ENCODE peak calls at places on chromosomes 11 and 22, in four cellular contexts. One of them, this sample, is unnamed. For H3K4me1 and H3K27me3, the result is how much of the 10 kb centered on the place peaks cover.

GRCh38 chr11:56876621-56877312 is 111.9 kb upstream of the OR5AK2 start:
- DNase-seq in tibial artery: no peak
- DNase-seq in sigmoid colon: no peak
- DNase-seq in upper lobe of right lung: no peak
- DNase-seq in this sample: peak

GRCh38 chr11:70398834-70399680 is 728 bp downstream of the CTTN start:
- DNase-seq in tibial artery: peak
- DNase-seq in sigmoid colon: peak
- DNase-seq in upper lobe of right lung: no peak
- DNase-seq in this sample: no peak

GRCh38 chr22:42347281-42347824 is 76.9 kb upstream of the TCF20 start:
- DNase-seq in tibial artery: no peak
- DNase-seq in sigmoid colon: no peak
- DNase-seq in upper lobe of right lung: no peak
- DNase-seq in this sample: peak

GRCh38 chr11:19352736-19353110 is 112.0 kb upstream of the E2F8 start:
- DNase-seq in tibial artery: no peak
- DNase-seq in sigmoid colon: no peak
- DNase-seq in upper lobe of right lung: no peak
- DNase-seq in this sample: no peak

GRCh38 chr22:29096736-29097669 is 24.2 kb downstream of the KREMEN1 start:
- DNase-seq in tibial artery: no peak
- DNase-seq in sigmoid colon: no peak
- DNase-seq in upper lobe of right lung: no peak
- DNase-seq in this sample: no peak

GRCh38 chr22:41940853-41941765 is 5.8 kb downstream of the CENPM start:
- DNase-seq in tibial artery: peak
- DNase-seq in sigmoid colon: peak
- DNase-seq in upper lobe of right lung: peak
- DNase-seq in this sample: peak

GRCh38 chr11:122637538-122637937 is 18.0 kb upstream of the UBASH3B start:
- DNase-seq in tibial artery: no peak
- DNase-seq in sigmoid colon: no peak
- DNase-seq in upper lobe of right lung: no peak
- DNase-seq in this sample: no peak

GRCh38 chr11:58334708-58335107 is 24.2 kb downstream of the OR5B17 start:
- DNase-seq in tibial artery: no peak
- DNase-seq in sigmoid colon: no peak
- DNase-seq in upper lobe of right lung: no peak
- DNase-seq in this sample: peak

GRCh38 chr22:49958961-49959781 is 1.4 kb upstream of the PIM3 start:
- DNase-seq in tibial artery: peak
- DNase-seq in sigmoid colon: peak
- DNase-seq in upper lobe of right lung: peak
- DNase-seq in this sample: no peak

GRCh38 chr11:106030609-106031008 is 8.6 kb upstream of the MSANTD4 start:
- DNase-seq in tibial artery: no peak
- DNase-seq in sigmoid colon: no peak
- DNase-seq in upper lobe of right lung: no peak
- DNase-seq in this sample: no peak

GRCh38 chr11:13336246-13336873 is 58.8 kb downstream of the BMAL1 start:
- DNase-seq in tibial artery: no peak
- DNase-seq in sigmoid colon: no peak
- DNase-seq in upper lobe of right lung: no peak
- DNase-seq in this sample: no peak

GRCh38 chr11:10540546-10540914 is 457 bp downstream of the RNF141 start:
- DNase-seq in tibial artery: no peak
- DNase-seq in sigmoid colon: peak
- DNase-seq in upper lobe of right lung: no peak
- DNase-seq in this sample: peak

GRCh38 chr11:28343304-28344233 is 235.4 kb downstream of the METTL15 start:
- DNase-seq in tibial artery: no peak
- DNase-seq in sigmoid colon: no peak
- DNase-seq in upper lobe of right lung: no peak
- DNase-seq in this sample: peak

GRCh38 chr22:39463931-39464390 is 7.1 kb downstream of the MGAT3 start:
- DNase-seq in tibial artery: no peak
- DNase-seq in sigmoid colon: no peak
- DNase-seq in upper lobe of right lung: peak
- DNase-seq in this sample: peak

GRCh38 chr11:68049509-68050370 is 10.9 kb downstream of the TCIRG1 start:
- DNase-seq in tibial artery: no peak
- DNase-seq in sigmoid colon: no peak
- DNase-seq in upper lobe of right lung: no peak
- DNase-seq in this sample: no peak

GRCh38 chr11:27242591-27242990 is 120.4 kb downstream of the CCDC34 start:
- DNase-seq in tibial artery: no peak
- DNase-seq in sigmoid colon: no peak
- DNase-seq in upper lobe of right lung: no peak
- DNase-seq in this sample: no peak

GRCh38 chr22:37804886-37805857 is 2.6 kb upstream of the GCAT start:
- DNase-seq in tibial artery: peak
- DNase-seq in sigmoid colon: peak
- DNase-seq in upper lobe of right lung: peak
- DNase-seq in this sample: peak

GRCh38 chr11:121341609-121342008 is 49.0 kb downstream of the SC5D start:
- DNase-seq in tibial artery: no peak
- DNase-seq in sigmoid colon: no peak
- DNase-seq in upper lobe of right lung: no peak
- DNase-seq in this sample: no peak

GRCh38 chr22:44622147-44622427 is 79.9 kb upstream of the PRR5 start:
- DNase-seq in tibial artery: no peak
- DNase-seq in sigmoid colon: no peak
- DNase-seq in upper lobe of right lung: no peak
- DNase-seq in this sample: no peak

GRCh38 chr11:5550440-5551095 is 2.2 kb upstream of the OR52H1 start:
- DNase-seq in tibial artery: no peak
- DNase-seq in sigmoid colon: no peak
- DNase-seq in upper lobe of right lung: no peak
- DNase-seq in this sample: no peak

GRCh38 chr11:90204407-90204806 is 18.4 kb downstream of the CHORDC1 start:
- DNase-seq in tibial artery: no peak
- DNase-seq in sigmoid colon: no peak
- DNase-seq in upper lobe of right lung: no peak
- DNase-seq in this sample: no peak

GRCh38 chr11:78261367-78261766 is 72.6 kb downstream of the USP35 start:
- DNase-seq in tibial artery: no peak
- DNase-seq in sigmoid colon: no peak
- DNase-seq in upper lobe of right lung: no peak
- DNase-seq in this sample: peak

GRCh38 chr22:41681616-41682015 is 7.1 kb downstream of the SNU13 start:
- DNase-seq in tibial artery: no peak
- DNase-seq in sigmoid colon: peak
- DNase-seq in upper lobe of right lung: peak
- DNase-seq in this sample: no peak

GRCh38 chr22:38720350-38720749 is 14.6 kb downstream of the GTPBP1 start:
- DNase-seq in tibial artery: no peak
- DNase-seq in sigmoid colon: no peak
- DNase-seq in upper lobe of right lung: no peak
- DNase-seq in this sample: no peak

GRCh38 chr11:28619870-28620540 is 511.8 kb downstream of the METTL15 start:
- DNase-seq in tibial artery: no peak
- DNase-seq in sigmoid colon: no peak
- DNase-seq in upper lobe of right lung: no peak
- DNase-seq in this sample: no peak

GRCh38 chr22:33883561-33883960 is 36.7 kb downstream of the LARGE1 start:
- DNase-seq in tibial artery: no peak
- DNase-seq in sigmoid colon: no peak
- DNase-seq in upper lobe of right lung: no peak
- DNase-seq in this sample: no peak

GRCh38 chr11:32039149-32039548 is 51.7 kb upstream of the RCN1 start:
- DNase-seq in tibial artery: no peak
- DNase-seq in sigmoid colon: no peak
- DNase-seq in upper lobe of right lung: no peak
- DNase-seq in this sample: no peak

GRCh38 chr11:9351321-9351881 is 33.1 kb upstream of the IPO7 start:
- DNase-seq in tibial artery: peak
- DNase-seq in sigmoid colon: no peak
- DNase-seq in upper lobe of right lung: peak
- DNase-seq in this sample: no peak

GRCh38 chr22:47197735-47198500 is 435.5 kb downstream of the TBC1D22A start:
- DNase-seq in tibial artery: no peak
- DNase-seq in sigmoid colon: peak
- DNase-seq in upper lobe of right lung: peak
- DNase-seq in this sample: no peak

DNA sequence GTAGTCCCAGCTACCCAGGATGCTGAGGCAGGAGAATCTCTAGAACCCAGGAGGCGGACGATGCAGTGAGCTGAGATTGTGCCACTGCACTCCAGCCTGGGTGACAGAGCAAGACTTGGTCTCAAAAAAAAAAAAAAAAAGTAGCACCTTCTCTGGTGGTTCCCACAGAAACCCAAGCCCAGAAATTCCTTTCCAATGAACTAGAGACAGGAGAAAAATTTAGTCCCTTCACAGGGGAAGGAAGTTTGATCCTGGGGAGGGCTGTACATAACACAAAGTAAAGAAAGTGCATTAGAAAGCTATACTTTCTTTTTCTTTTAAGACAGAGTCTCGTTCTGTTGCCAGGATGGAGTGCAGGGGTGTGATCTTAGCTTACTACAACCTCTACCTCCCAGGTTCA is 25.5 kb upstream of the APOA1 start:
- DNase-seq in tibial artery: no peak
- DNase-seq in sigmoid colon: no peak
- DNase-seq in upper lobe of right lung: no peak
- DNase-seq in this sample: no peak
- H3K4me1 ChIP-seq in tibial artery: under half
- H3K4me1 ChIP-seq in sigmoid colon: under half
- H3K4me1 ChIP-seq in upper lobe of right lung: under half
- H3K4me1 ChIP-seq in this sample: under half

DNA sequence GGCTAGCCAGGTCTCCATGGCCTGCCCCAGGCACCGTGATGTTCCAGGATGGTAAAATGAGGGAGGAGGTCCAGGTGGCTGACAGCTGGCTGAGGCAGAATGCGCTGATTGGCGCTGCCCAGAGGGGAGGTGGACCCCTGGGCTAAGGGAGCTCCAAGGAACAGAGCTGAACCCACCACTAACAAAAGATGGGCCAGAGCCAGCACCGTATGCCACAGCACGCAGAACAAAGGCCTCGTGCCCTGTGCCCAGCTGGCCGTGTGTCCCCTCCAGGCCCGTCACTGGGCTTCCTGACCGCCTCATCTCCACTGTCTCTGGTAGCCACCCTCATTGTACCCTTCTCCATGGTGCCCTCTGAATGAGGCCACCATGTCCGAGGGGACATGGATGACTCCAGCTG is 19.6 kb upstream of the PRODH start:
- DNase-seq in tibial artery: peak
- DNase-seq in sigmoid colon: peak
- DNase-seq in upper lobe of right lung: no peak
- DNase-seq in this sample: no peak
- H3K27me3 ChIP-seq in tibial artery: under half
- H3K27me3 ChIP-seq in sigmoid colon: under half
- H3K27me3 ChIP-seq in upper lobe of right lung: under half
- H3K27me3 ChIP-seq in this sample: under half

DNA sequence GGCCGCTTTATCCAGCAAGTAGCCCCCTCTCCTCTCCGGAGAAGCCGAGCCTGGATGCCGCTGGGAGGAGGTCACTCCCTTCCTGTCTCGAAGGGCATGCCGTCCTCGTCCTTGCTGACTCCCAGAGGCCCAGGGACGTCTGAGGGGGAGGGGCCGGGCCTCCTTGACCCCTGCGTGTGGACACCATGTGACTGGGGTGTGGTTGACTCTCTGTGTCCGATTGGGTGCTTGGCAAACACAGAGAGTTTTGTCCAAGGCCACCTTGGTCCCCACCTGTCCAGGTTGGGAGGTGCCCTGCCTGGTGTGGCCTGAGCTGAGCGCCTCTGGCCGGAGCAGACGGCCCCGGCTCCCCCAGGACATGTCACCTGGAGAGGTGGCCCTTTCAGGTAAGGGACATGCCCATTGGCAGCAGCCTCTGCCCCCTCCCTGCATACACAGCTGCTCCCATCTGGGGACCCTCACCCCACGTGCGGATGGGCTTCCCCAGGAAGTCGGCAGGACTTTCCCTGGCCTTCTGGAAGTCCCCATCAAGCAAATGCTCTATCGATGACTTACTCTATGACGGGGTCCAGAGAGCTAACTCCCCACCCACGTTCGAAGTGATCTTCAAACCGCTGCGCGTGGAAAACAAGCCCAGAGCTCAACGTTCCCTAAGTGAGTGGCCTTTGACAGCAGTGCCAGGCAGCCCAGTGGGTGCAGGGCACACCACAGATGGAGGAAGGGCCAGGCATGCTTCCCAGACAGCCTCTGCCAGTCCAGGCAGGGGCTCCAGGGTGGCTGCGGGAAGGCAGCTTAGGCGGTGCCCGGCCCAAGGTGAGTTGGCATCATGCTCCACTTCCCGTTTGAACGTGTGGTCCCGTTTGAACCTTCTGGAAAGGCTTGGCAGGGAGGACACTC is at the start of gene SMIM38:
- DNase-seq in tibial artery: peak
- DNase-seq in sigmoid colon: no peak
- DNase-seq in upper lobe of right lung: peak
- DNase-seq in this sample: no peak
- H3K4me1 ChIP-seq in tibial artery: under half
- H3K4me1 ChIP-seq in sigmoid colon: under half
- H3K4me1 ChIP-seq in upper lobe of right lung: under half
- H3K4me1 ChIP-seq in this sample: under half

GRCh38 chr22:19723165-19723989 is at the start of gene GP1BB:
- DNase-seq in tibial artery: no peak
- DNase-seq in sigmoid colon: no peak
- DNase-seq in upper lobe of right lung: no peak
- DNase-seq in this sample: peak

GRCh38 chr22:19721486-19722172 is 1.7 kb upstream of the GP1BB start:
- DNase-seq in tibial artery: no peak
- DNase-seq in sigmoid colon: no peak
- DNase-seq in upper lobe of right lung: no peak
- DNase-seq in this sample: no peak

GRCh38 chr22:19720999-19721485 is 2.3 kb upstream of the GP1BB start:
- DNase-seq in tibial artery: no peak
- DNase-seq in sigmoid colon: no peak
- DNase-seq in upper lobe of right lung: no peak
- DNase-seq in this sample: no peak

GRCh38 chr22:19722915-19723164 is 499 bp upstream of the GP1BB start:
- DNase-seq in tibial artery: no peak
- DNase-seq in sigmoid colon: no peak
- DNase-seq in upper lobe of right lung: no peak
- DNase-seq in this sample: no peak

DNA sequence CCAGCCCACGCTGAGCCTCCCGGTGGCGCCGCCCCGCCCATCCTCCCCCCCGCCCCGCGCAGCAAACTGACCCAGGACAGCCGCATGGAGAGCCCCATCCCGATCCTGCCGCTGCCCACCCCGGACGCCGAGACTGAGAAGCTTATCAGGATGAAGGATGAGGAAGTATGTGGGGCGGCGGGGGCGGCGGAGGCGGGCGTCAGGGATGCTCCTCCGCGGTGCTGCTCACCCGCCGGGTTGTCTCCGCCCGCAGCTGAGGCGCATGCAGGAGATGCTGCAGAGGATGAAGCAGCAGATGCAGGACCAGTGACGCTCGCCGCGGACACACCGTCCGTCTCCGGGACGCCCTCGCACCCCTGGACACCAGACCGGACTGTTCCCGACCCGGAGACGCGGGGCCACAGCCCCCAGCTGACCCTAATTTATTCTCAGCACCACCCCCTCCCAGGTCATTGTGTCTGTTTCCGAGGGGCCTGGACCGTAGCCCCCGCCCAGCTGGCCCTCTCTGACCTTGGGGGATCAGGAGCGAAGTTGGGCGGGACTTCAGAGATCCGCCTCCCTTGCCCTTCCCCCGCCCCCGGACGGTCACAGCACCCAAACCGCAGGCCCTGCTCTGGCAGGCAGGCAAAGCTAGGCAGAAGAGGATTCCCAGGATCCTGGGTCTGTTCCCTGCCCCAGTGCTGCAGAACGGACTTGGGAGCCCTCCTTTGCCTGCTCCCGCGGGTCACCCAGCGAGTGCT is 994 bp upstream of the GP1BB start:
- DNase-seq in tibial artery: no peak
- DNase-seq in sigmoid colon: no peak
- DNase-seq in upper lobe of right lung: no peak
- DNase-seq in this sample: no peak
- H3K27me3 ChIP-seq in tibial artery: under half
- H3K27me3 ChIP-seq in sigmoid colon: half or more
- H3K27me3 ChIP-seq in upper lobe of right lung: under half
- H3K27me3 ChIP-seq in this sample: half or more

This sample was measured in cardiac muscle cell.